ENCODE peak calls at places on chromosomes 16 and 17, in eight cellular contexts. F is epithelial cell of esophagus, X is cardiac fibroblast, Y is HFF-Myc, I is HFFc6, A is heart left ventricle, Z is body of pancreas, C is tibial artery. O is an unnamed sample.

GRCh38 chr16:53546988-53547391 is 44.0 kb upstream of the AKTIP start:
- DNase-seq in Y (no peak), F (peak), A (no peak), X (peak), I (no peak), C (no peak), Z (no peak), O (peak)

GRCh38 chr16:85328665-85329058 is 216.4 kb upstream of the CIBAR2 start:
- DNase-seq in Y (no peak), Z (no peak), C (no peak), I (no peak), F (no peak), A (no peak), X (no peak), O (peak)

GRCh38 chr17:47941998-47942490 is 673 bp downstream of the PNPO start:
- DNase-seq in C (no peak), A (no peak), X (no peak), I (no peak), Y (no peak), Z (no peak), F (peak), O (no peak)

GRCh38 chr17:49375544-49375943 is 13.5 kb upstream of the ZNF652 start:
- DNase-seq in Y (no peak), C (no peak), A (no peak), F (no peak), X (no peak), Z (no peak), I (no peak), O (no peak)

GRCh38 chr16:27476240-27476639 is 73.5 kb downstream of the GTF3C1 start:
- DNase-seq in C (no peak), I (no peak), A (no peak), Z (no peak), X (no peak), Y (no peak), F (no peak), O (no peak)

GRCh38 chr17:81869221-81870154 is 1.6 kb downstream of the ARHGDIA start:
- DNase-seq in F (peak), C (no peak), I (no peak), A (no peak), Y (no peak), X (peak), Z (peak), O (peak)

GRCh38 chr16:735982-736453 is 4.8 kb downstream of the CIAO3 start:
- DNase-seq in Y (no peak), C (no peak), F (no peak), X (no peak), A (no peak), I (no peak), Z (no peak), O (no peak)

GRCh38 chr17:27975146-27976011 is 67.1 kb upstream of the NLK start:
- DNase-seq in I (peak), A (no peak), X (peak), C (no peak), F (peak), Y (peak), Z (peak), O (no peak)

GRCh38 chr16:72987480-72987901 is 60.4 kb downstream of the ZFHX3 start:
- DNase-seq in Y (no peak), C (no peak), F (peak), X (no peak), I (no peak), A (no peak), Z (no peak), O (no peak)

GRCh38 chr16:28886945-28887344 is 8.7 kb downstream of the ATP2A1 start:
- DNase-seq in X (no peak), A (no peak), I (no peak), Z (no peak), F (no peak), Y (no peak), C (no peak), O (no peak)

GRCh38 chr16:2818278-2818876 is 1.3 kb downstream of the PRSS21 start:
- DNase-seq in Z (no peak), I (no peak), A (no peak), Y (no peak), C (no peak), F (no peak), X (no peak), O (no peak)

GRCh38 chr17:83071966-83072562 is 7.3 kb upstream of the METRNL start:
- DNase-seq in X (no peak), A (no peak), C (no peak), F (no peak), Y (no peak), Z (no peak), I (no peak), O (no peak)

GRCh38 chr17:9818760-9819159 is 3.1 kb downstream of the GSG1L2 start:
- DNase-seq in X (no peak), Z (no peak), C (no peak), I (no peak), F (peak), Y (no peak), A (no peak), O (no peak)

GRCh38 chr17:43353364-43353763 is 45.4 kb upstream of the ARL4D start:
- DNase-seq in Y (no peak), X (no peak), F (no peak), Z (no peak), A (no peak), I (no peak), C (no peak), O (no peak)

GRCh38 chr16:30997887-30998711 is 12.3 kb downstream of the STX1B start:
- DNase-seq in X (peak), F (peak), Z (no peak), I (peak), A (no peak), C (no peak), Y (peak), O (no peak)

GRCh38 chr17:78232774-78233173 is 1.3 kb downstream of the TMEM235 start:
- DNase-seq in I (no peak), A (no peak), F (no peak), Z (no peak), Y (no peak), C (no peak), X (no peak), O (no peak)

GRCh38 chr17:49993423-49994037 is 1.5 kb downstream of the DLX3 start:
- DNase-seq in X (no peak), F (peak), I (no peak), A (no peak), Y (no peak), Z (peak), C (no peak), O (peak)

GRCh38 chr17:34382586-34383224 is 19.7 kb upstream of the CCL1 start:
- DNase-seq in Y (no peak), X (peak), C (no peak), Z (no peak), A (no peak), F (no peak), I (no peak), O (no peak)

GRCh38 chr17:57889892-57890856 is 40.3 kb upstream of the MRPS23 start:
- DNase-seq in F (peak), I (peak), Z (peak), A (peak), X (peak), C (peak), Y (no peak), O (no peak)

GRCh38 chr16:16830401-16830800 is 451.5 kb downstream of the NPIPA7 start:
- DNase-seq in X (no peak), Z (no peak), Y (no peak), F (no peak), I (no peak), C (no peak), A (no peak), O (no peak)

GRCh38 chr17:77217136-77217535 is 76.4 kb downstream of the SEC14L1 start:
- DNase-seq in I (no peak), X (no peak), Z (no peak), Y (no peak), F (no peak), A (no peak), C (no peak), O (no peak)

GRCh38 chr17:45108595-45109521 is 23.5 kb downstream of the PLCD3 start:
- DNase-seq in Y (no peak), X (no peak), I (no peak), A (no peak), F (no peak), C (no peak), Z (no peak), O (no peak)

GRCh38 chr17:27296427-27296979 is 2.6 kb downstream of the WSB1 start:
- DNase-seq in F (peak), X (peak), I (peak), Z (no peak), A (no peak), Y (no peak), C (no peak), O (no peak)

GRCh38 chr16:8852534-8852933 is 16.3 kb downstream of the CARHSP1 start:
- DNase-seq in A (no peak), C (no peak), F (peak), X (no peak), Z (no peak), Y (no peak), I (no peak), O (no peak)

GRCh38 chr17:63493411-63493810 is 16.6 kb downstream of the ACE start:
- DNase-seq in F (no peak), A (no peak), C (no peak), Y (no peak), I (no peak), Z (no peak), X (no peak), O (no peak)

GRCh38 chr16:55018881-55019280 is 88.2 kb downstream of the IRX5 start:
- DNase-seq in C (no peak), I (no peak), Z (no peak), X (no peak), Y (no peak), F (no peak), A (no peak), O (no peak)

GRCh38 chr16:55019419-55020131 is 88.9 kb downstream of the IRX5 start:
- DNase-seq in C (no peak), Y (no peak), X (no peak), I (no peak), A (no peak), F (no peak), Z (no peak), O (no peak)

DNA sequence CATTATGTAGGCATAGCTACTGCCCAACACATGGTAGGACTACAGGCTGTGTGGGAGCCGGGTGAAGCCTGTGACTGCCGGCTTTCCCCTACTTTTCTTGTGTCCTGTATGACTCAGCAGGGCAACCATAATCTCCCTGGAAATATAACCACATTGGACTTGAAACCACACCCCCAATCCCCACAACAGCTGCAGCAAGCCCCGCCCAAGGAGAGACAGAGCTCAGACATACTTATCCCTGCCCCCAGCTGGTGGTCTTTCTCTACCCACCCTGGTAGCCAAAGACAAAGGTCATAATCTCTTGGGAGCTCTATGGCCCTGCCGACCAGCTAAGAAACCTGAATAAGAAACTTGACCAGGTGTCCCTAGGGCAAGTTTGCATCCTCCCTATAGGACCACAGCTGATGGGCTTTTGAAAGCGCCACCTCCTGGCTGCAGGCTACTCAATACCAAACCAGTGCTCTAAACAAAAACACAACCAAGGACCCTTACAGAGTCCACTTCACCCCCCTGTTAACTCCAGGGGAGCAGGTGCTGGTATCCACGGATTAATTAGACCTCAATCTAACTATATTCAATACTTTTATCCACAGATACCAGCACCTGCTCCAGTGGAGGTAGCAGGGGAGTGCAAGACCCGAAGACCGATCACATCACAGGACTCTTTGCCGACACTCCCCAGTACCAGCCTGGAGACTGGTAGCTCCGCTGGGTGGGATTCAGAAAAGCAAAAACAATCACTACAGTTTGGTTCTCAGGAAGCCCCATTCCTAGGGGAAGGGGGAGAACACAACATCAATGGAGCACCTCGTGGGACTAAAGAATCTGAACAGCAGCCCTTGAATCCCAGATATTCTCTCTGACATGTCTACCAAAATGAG is 91.2 kb downstream of the IRX5 start:
- DNase-seq in X (peak), A (no peak), Z (no peak), F (peak), I (peak), C (no peak), Y (peak), O (no peak)
- TF ChIP-seq CTCF in X (no peak), A (no peak), Z (no peak), F (no peak), I (peak), C (no peak), Y (peak), O (no peak)

GRCh38 chr17:73600103-73600871 is 44.0 kb downstream of the SDK2 start:
- DNase-seq in I (no peak), Y (peak), F (no peak), Z (no peak), C (no peak), A (no peak), X (peak), O (no peak)
- TF ChIP-seq CTCF in I (no peak), Y (no peak), F (no peak), Z (no peak), C (no peak), A (no peak), X (no peak), O (no peak)

GRCh38 chr16:66278111-66278531 is 88.4 kb upstream of the CDH5 start:
- DNase-seq in Z (no peak), I (no peak), F (peak), C (no peak), Y (no peak), A (no peak), X (no peak), O (no peak)

GRCh38 chr16:66275795-66276428 is 90.6 kb upstream of the CDH5 start:
- DNase-seq in F (peak), A (no peak), I (peak), Y (no peak), X (peak), Z (peak), C (no peak), O (peak)

GRCh38 chr16:66274335-66275110 is 92.0 kb upstream of the CDH5 start:
- DNase-seq in F (peak), X (peak), I (peak), Y (no peak), Z (no peak), C (no peak), A (no peak), O (no peak)

GRCh38 chr16:66277311-66278070 is 89.0 kb upstream of the CDH5 start:
- DNase-seq in F (peak), C (no peak), X (no peak), Y (no peak), Z (no peak), A (no peak), I (no peak), O (no peak)

DNA sequence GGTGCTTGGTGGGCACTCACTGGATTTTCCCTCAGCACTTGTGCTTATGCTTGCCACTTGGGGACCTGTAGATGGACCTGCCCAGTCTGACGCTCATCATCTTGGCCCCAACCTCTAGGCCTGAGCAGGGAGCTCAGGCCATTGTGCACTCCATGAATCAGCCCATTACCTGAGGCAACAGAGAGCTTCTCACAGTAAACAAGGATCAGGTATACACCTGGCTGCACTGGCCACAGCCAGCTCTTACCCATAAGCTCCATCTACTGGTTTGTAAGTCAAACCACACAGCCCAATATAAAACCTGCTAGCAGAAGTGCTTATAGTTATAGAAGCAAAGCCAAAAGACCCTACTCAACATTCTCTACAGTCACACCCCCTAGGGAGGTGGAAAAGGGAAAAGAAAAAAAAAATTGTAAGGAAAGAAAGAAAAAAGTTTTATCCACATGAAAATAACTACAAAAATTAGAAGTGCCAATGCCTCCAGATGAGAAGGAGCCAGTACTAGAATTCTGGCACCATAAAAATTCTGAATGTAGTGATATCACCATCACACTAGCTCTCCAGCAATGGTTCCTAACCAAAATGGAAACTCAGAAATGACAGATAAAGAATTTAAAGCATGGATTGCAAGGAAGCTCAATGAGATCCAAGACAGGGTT is 87.8 kb upstream of the CDH5 start:
- DNase-seq in I (no peak), Y (no peak), X (no peak), F (peak), A (no peak), C (no peak), Z (no peak), O (no peak)
- TF ChIP-seq CTCF in I (peak), Y (no peak), X (no peak), F (peak), A (no peak), C (no peak), Z (no peak), O (no peak)

DNA sequence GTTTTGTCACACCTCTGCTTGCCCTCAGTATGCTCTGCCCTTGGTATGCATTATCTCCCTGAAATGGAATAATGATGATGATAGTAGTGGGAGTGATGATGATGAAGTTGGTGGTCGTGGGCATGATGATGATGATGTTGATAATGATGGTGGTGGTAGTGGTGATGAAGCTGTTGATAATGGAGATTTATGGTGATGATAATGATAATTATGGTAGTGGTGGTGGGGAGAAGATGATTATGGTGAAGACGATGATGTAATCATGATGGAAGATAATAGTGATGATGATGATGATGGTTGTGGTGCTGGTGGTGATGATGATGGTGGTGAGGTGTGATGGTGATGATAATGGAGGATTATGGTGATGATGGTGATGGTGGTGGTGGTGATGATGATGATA is 390.1 kb upstream of the EEF2KMT start:
- DNase-seq in F (no peak), X (no peak), Y (no peak), C (no peak), I (no peak), A (no peak), Z (no peak), O (no peak)
- TF ChIP-seq CTCF in F (no peak), X (no peak), Y (no peak), C (no peak), I (no peak), A (no peak), Z (no peak), O (no peak)

DNA sequence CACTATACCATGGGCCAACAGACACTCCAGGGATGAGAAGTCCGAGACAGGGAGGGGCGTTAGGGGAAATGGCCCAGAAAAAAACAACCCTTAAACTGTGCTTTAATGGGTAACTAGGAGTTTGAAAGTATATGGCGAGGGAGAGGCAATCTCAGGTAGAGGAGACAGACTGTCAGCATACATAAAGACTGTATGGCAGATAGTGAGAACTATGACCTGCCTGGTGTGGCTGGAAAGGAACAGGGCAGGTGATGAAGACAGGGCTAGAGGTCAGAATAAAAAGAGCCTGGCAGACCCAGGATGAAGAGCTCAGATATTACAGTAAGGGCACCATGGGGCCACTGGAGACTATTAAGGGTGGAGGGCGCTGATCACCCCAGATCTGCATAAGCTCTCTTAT is 8.1 kb downstream of the ZZEF1 start:
- DNase-seq in F (no peak), X (no peak), Y (no peak), C (no peak), I (no peak), A (no peak), Z (no peak), O (no peak)
- TF ChIP-seq CTCF in F (no peak), X (no peak), Y (no peak), C (no peak), I (no peak), A (no peak), Z (no peak), O (no peak)

DNA sequence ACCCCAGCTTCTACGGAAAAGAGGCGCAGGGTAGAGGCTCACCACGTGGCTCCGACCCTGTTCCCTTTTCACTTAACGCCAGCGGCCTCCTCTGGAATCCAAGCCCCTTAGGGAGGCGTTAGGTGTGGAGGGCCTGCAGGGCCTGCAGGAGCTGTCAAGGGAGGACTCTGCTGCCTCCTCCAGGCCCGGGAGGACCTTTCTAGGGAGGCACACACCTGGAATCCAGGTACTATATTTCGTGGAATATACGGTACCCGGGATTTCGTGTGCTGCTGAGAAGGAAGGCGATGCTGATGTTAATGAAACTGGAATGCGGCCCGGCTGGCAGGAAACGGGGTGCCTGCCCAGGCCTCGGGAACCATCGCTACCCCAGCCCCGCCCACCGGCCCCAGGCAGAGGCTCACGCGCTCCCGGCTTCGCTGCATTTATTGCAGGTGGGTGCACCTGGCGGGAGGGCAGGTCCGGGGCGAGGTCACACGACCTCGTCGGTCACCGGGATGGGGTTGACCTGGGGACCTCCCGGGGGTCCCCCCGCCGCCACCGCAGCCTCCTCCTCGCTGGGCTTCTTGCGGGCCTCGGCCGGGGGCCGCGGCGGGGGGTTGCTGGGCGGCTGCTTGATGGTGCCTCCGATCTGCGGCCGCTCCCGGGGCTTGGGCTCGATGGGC is 4.6 kb downstream of the IL17C start:
- DNase-seq in C (no peak), Z (no peak), X (no peak), Y (no peak), F (no peak), I (no peak), A (no peak), O (no peak)
- TF ChIP-seq CTCF in C (no peak), Z (no peak), X (no peak), Y (no peak), F (no peak), I (no peak), A (no peak), O (no peak)

GRCh38 chr16:69107311-69107962 is 2.0 kb downstream of the HAS3 start:
- DNase-seq in I (no peak), C (no peak), F (peak), X (peak), A (no peak), Y (no peak), Z (peak), O (peak)

GRCh38 chr16:69106491-69107291 is 1.2 kb downstream of the HAS3 start:
- DNase-seq in Y (no peak), X (no peak), Z (no peak), I (no peak), A (no peak), C (no peak), F (no peak), O (peak)

GRCh38 chr16:69108905-69109252 is 3.4 kb downstream of the HAS3 start:
- DNase-seq in C (no peak), Z (no peak), F (no peak), X (no peak), I (no peak), Y (no peak), A (no peak), O (no peak)

GRCh38 chr16:69108069-69108904 is 2.8 kb downstream of the HAS3 start:
- DNase-seq in Z (no peak), F (no peak), Y (no peak), C (no peak), A (no peak), X (no peak), I (no peak), O (peak)

GRCh38 chr16:69105501-69106361 is at the start of gene HAS3:
- DNase-seq in C (no peak), A (peak), Z (peak), F (peak), I (peak), X (peak), Y (no peak), O (peak)
- TF ChIP-seq CTCF in C (no peak), A (peak), Z (no peak), F (peak), I (peak), X (peak), Y (no peak), O (no peak)